ENCODE peak calls at places on chromosome 19, in eight cellular contexts. R, J, E, T, C, L, I and K are unnamed samples.

GRCh38 chr19:17749912-17750317 is 1.4 kb upstream of the FCHO1 start:
- DNase-seq in J (no peak), R (no peak), L (no peak), I (no peak), E (no peak), C (no peak), T (no peak), K (no peak)

GRCh38 chr19:19482785-19483625 is 32.3 kb downstream of the TSSK6 start:
- DNase-seq in L (no peak), R (no peak), T (no peak), J (no peak), E (no peak), C (no peak), I (no peak), K (no peak)

GRCh38 chr19:3366761-3367571 is 583 bp downstream of the NFIC start:
- DNase-seq in E (no peak), I (no peak), T (peak), R (no peak), C (no peak), J (no peak), L (no peak), K (no peak)

GRCh38 chr19:10961763-10962536 is 1.1 kb downstream of the SMARCA4 start:
- DNase-seq in L (no peak), R (no peak), C (no peak), T (no peak), J (no peak), E (no peak), I (no peak), K (no peak)

GRCh38 chr19:13100031-13100588 is 2.5 kb downstream of the LYL1 start:
- DNase-seq in E (no peak), L (no peak), C (no peak), I (no peak), T (no peak), J (no peak), R (no peak), K (no peak)

GRCh38 chr19:7904074-7905020 is 670 bp downstream of the MAP2K7 start:
- DNase-seq in C (no peak), R (no peak), E (no peak), J (no peak), L (peak), I (peak), T (no peak), K (peak)

GRCh38 chr19:49427855-49428546 is 2.8 kb downstream of the GFY start:
- DNase-seq in I (no peak), J (peak), E (no peak), R (no peak), T (no peak), L (no peak), C (no peak), K (no peak)

GRCh38 chr19:16541526-16542044 is 652 bp downstream of the CHERP start:
- DNase-seq in I (no peak), J (no peak), T (peak), C (peak), R (no peak), E (no peak), L (no peak), K (no peak)

GRCh38 chr19:50333737-50334617 is 4.8 kb upstream of the KCNC3 start:
- DNase-seq in I (peak), T (no peak), L (peak), C (no peak), E (peak), R (no peak), J (peak), K (peak)

GRCh38 chr19:372306-372890 is 27.8 kb upstream of the MIER2 start:
- DNase-seq in T (no peak), J (no peak), L (no peak), R (peak), C (peak), I (no peak), E (peak), K (no peak)

GRCh38 chr19:3224346-3225325 is at the start of gene CELF5:
- DNase-seq in T (no peak), R (no peak), J (peak), E (no peak), I (peak), C (no peak), L (peak), K (peak)

GRCh38 chr19:24101459-24102122 is 14.6 kb downstream of the ZNF254 start:
- DNase-seq in E (no peak), L (no peak), I (no peak), J (no peak), C (peak), T (no peak), R (no peak), K (no peak)

GRCh38 chr19:35056513-35057063 is 15.1 kb downstream of the HPN start:
- DNase-seq in R (no peak), C (no peak), L (no peak), E (no peak), I (no peak), T (no peak), J (no peak), K (no peak)